ENCODE peak calls at places on chromosomes 11 and 22, in nine cellular contexts. V, T, G, Q, B, J, N, X and O are unnamed samples.

GRCh38 chr11:11620251-11620965 is 1.4 kb downstream of the GALNT18 start:
- ATAC-seq in V (no peak), T (peak; percentile 76), G (peak; percentile 56), Q (peak; percentile 37), B (no peak), J (peak; percentile 63), N (peak; percentile 54), X (peak; percentile 86), O (no peak)

GRCh38 chr11:2520736-2521035 is 75.9 kb downstream of the KCNQ1 start:
- ATAC-seq in V (no peak), T (no peak), G (no peak), Q (no peak), B (no peak), J (no peak), N (no peak), X (no peak), O (no peak)

GRCh38 chr11:29321293-29322132 is 695.3 kb downstream of the KCNA4 start:
- ATAC-seq in V (no peak), T (no peak), G (no peak), Q (no peak), B (no peak), J (peak; percentile 99), N (no peak), X (no peak), O (no peak)

GRCh38 chr22:20422965-20423635 is 14.5 kb downstream of the SCARF2 start:
- ATAC-seq in V (no peak), T (no peak), G (no peak), Q (peak; percentile 60), B (no peak), J (no peak), N (peak; percentile 70), X (no peak), O (no peak)

GRCh38 chr11:126464796-126465195 is 109.3 kb downstream of the ST3GAL4 start:
- ATAC-seq in V (no peak), T (no peak), G (no peak), Q (no peak), B (peak; percentile 21), J (no peak), N (no peak), X (no peak), O (no peak)

GRCh38 chr22:42891008-42891407 is 33.9 kb upstream of the ARFGAP3 start:
- ATAC-seq in V (no peak), T (no peak), G (no peak), Q (no peak), B (no peak), J (no peak), N (no peak), X (no peak), O (no peak)

GRCh38 chr11:73141031-73141308 is 1.1 kb downstream of the FCHSD2 start:
- ATAC-seq in V (no peak), T (peak; percentile 3), G (peak; percentile 8), Q (no peak), B (peak; percentile 17), J (peak; percentile 3), N (no peak), X (no peak), O (peak; percentile 20)

GRCh38 chr22:46587067-46587471 is 33.1 kb upstream of the GRAMD4 start:
- ATAC-seq in V (peak; percentile 44), T (no peak), G (no peak), Q (no peak), B (peak; percentile 83), J (no peak), N (no peak), X (no peak), O (peak; percentile 84)

GRCh38 chr11:44684886-44685285 is 41.9 kb upstream of the TSPAN18 start:
- ATAC-seq in V (no peak), T (no peak), G (no peak), Q (no peak), B (no peak), J (no peak), N (no peak), X (no peak), O (no peak)

GRCh38 chr11:36408476-36409136 is 101.5 kb downstream of the TRAF6 start:
- ATAC-seq in V (no peak), T (no peak), G (no peak), Q (no peak), B (no peak), J (no peak), N (peak; percentile 42), X (no peak), O (no peak)

GRCh38 chr11:23398052-23398451 is 537.8 kb upstream of the CCDC179 start:
- ATAC-seq in V (no peak), T (no peak), G (no peak), Q (no peak), B (no peak), J (no peak), N (no peak), X (no peak), O (no peak)

GRCh38 chr11:13928566-13929251 is 33.8 kb upstream of the SPON1 start:
- ATAC-seq in V (peak; percentile 59), T (no peak), G (peak; percentile 39), Q (no peak), B (peak; percentile 33), J (peak; percentile 79), N (no peak), X (no peak), O (peak; percentile 52)

GRCh38 chr22:22696104-22696503 is 51.7 kb downstream of the GGTLC2 start:
- ATAC-seq in V (no peak), T (no peak), G (no peak), Q (no peak), B (no peak), J (no peak), N (no peak), X (no peak), O (no peak)

GRCh38 chr11:23181022-23181807 is 320.9 kb upstream of the CCDC179 start:
- ATAC-seq in V (no peak), T (no peak), G (no peak), Q (no peak), B (no peak), J (no peak), N (no peak), X (no peak), O (no peak)

GRCh38 chr22:31247726-31248125 is 35.6 kb downstream of the LIMK2 start:
- ATAC-seq in V (no peak), T (no peak), G (no peak), Q (no peak), B (no peak), J (no peak), N (no peak), X (peak; percentile 3), O (no peak)

GRCh38 chr11:71504526-71504925 is 22.5 kb upstream of the KRTAP5-7 start:
- ATAC-seq in V (no peak), T (no peak), G (no peak), Q (no peak), B (no peak), J (no peak), N (no peak), X (no peak), O (no peak)

GRCh38 chr11:118068206-118068944 is 8.5 kb upstream of the TMPRSS4 start:
- ATAC-seq in V (peak; percentile 8), T (no peak), G (peak; percentile 24), Q (no peak), B (no peak), J (no peak), N (no peak), X (no peak), O (no peak)

GRCh38 chr22:46240073-46240472 is 10.0 kb downstream of the CDPF1 start:
- ATAC-seq in V (no peak), T (no peak), G (no peak), Q (no peak), B (peak; percentile 7), J (no peak), N (no peak), X (no peak), O (no peak)

GRCh38 chr11:134483857-134484256 is 71.8 kb upstream of the B3GAT1 start:
- ATAC-seq in V (no peak), T (no peak), G (no peak), Q (no peak), B (no peak), J (no peak), N (no peak), X (no peak), O (no peak)

GRCh38 chr22:36165161-36165560 is 4.6 kb upstream of the APOL3 start:
- ATAC-seq in V (no peak), T (no peak), G (no peak), Q (no peak), B (no peak), J (no peak), N (no peak), X (no peak), O (no peak)

GRCh38 chr11:65290448-65291165 is 24.1 kb upstream of the CDC42EP2 start:
- ATAC-seq in V (peak; percentile 46), T (no peak), G (no peak), Q (peak; percentile 88), B (peak; percentile 90), J (peak; percentile 28), N (peak; percentile 93), X (peak; percentile 93), O (peak; percentile 49)

GRCh38 chr11:129814244-129814992 is 1.2 kb upstream of the TMEM45B start:
- ATAC-seq in V (peak; percentile 62), T (no peak), G (no peak), Q (no peak), B (no peak), J (no peak), N (no peak), X (no peak), O (peak; percentile 76)

GRCh38 chr11:122305426-122305825 is 189.4 kb upstream of the BLID start:
- ATAC-seq in V (no peak), T (no peak), G (no peak), Q (no peak), B (no peak), J (no peak), N (no peak), X (no peak), O (no peak)

GRCh38 chr11:30422389-30422788 is 99.5 kb downstream of the ARL14EP start:
- ATAC-seq in V (no peak), T (no peak), G (no peak), Q (no peak), B (no peak), J (no peak), N (no peak), X (no peak), O (no peak)

GRCh38 chr22:27709919-27710452 is 91.6 kb downstream of the MN1 start:
- ATAC-seq in V (no peak), T (no peak), G (no peak), Q (no peak), B (no peak), J (no peak), N (no peak), X (no peak), O (peak; percentile 24)

GRCh38 chr22:19111584-19111983 is 10.6 kb downstream of the DGCR2 start:
- ATAC-seq in V (no peak), T (no peak), G (no peak), Q (no peak), B (no peak), J (no peak), N (no peak), X (no peak), O (no peak)

GRCh38 chr11:71255323-71255722 is 2.9 kb upstream of the SHANK2 start:
- ATAC-seq in V (no peak), T (no peak), G (no peak), Q (no peak), B (no peak), J (no peak), N (no peak), X (peak; percentile 74), O (no peak)

GRCh38 chr22:50251472-50252054 is 498 bp upstream of the HDAC10 start:
- ATAC-seq in V (no peak), T (peak; percentile 39), G (no peak), Q (no peak), B (peak; percentile 11), J (no peak), N (no peak), X (no peak), O (no peak)

GRCh38 chr11:46307785-46308341 is 30.4 kb downstream of the CREB3L1 start:
- ATAC-seq in V (no peak), T (no peak), G (no peak), Q (no peak), B (no peak), J (no peak), N (no peak), X (no peak), O (no peak)

GRCh38 chr11:86931059-86931964 is 23.9 kb downstream of the FZD4 start:
- ATAC-seq in V (no peak), T (peak; percentile 41), G (no peak), Q (no peak), B (no peak), J (no peak), N (no peak), X (no peak), O (no peak)

GRCh38 chr11:693415-693831 is 1.6 kb downstream of the DEAF1 start:
- ATAC-seq in V (no peak), T (no peak), G (no peak), Q (no peak), B (no peak), J (no peak), N (no peak), X (no peak), O (no peak)